ENCODE peak calls at places on chromosomes 6 and 20, in seven cellular contexts. I is neuronal stem cell, P is cardiac muscle cell, O is GM23338, N is sigmoid colon, U is uterus, E is lower lobe of right lung. R is an unnamed sample.

GRCh38 chr6:169669147-169669546 is 32.7 kb downstream of the WDR27 start:
- DNase-seq in I (no peak), P (no peak), O (no peak), N (no peak), U (no peak), E (peak; percentile 40), R (no peak)

GRCh38 chr20:38620501-38620900 is 18.9 kb downstream of the ARHGAP40 start:
- DNase-seq in I (no peak), P (no peak), O (no peak), N (no peak), U (no peak), E (no peak), R (no peak)

GRCh38 chr20:31569163-31570020 is 35.7 kb upstream of the ID1 start:
- DNase-seq in I (no peak), P (peak; percentile 62), O (peak; percentile 84), N (peak; percentile 70), U (peak; percentile 59), E (peak; percentile 63), R (no peak)

GRCh38 chr6:137494967-137495595 is 887 bp upstream of the OLIG3 start:
- DNase-seq in I (no peak), P (no peak), O (peak; percentile 53), N (no peak), U (no peak), E (no peak), R (no peak)

GRCh38 chr20:9363673-9364072 is 150.7 kb upstream of the LAMP5 start:
- DNase-seq in I (no peak), P (no peak), O (no peak), N (no peak), U (no peak), E (no peak), R (no peak)

GRCh38 chr6:38845931-38846330 is 130.8 kb downstream of the DNAH8 start:
- DNase-seq in I (peak; percentile 57), P (no peak), O (no peak), N (no peak), U (no peak), E (no peak), R (no peak)

GRCh38 chr6:148885154-148885870 is 138.5 kb downstream of the UST start:
- DNase-seq in I (no peak), P (no peak), O (no peak), N (no peak), U (no peak), E (no peak), R (no peak)

GRCh38 chr6:105109955-105110650 is 69.7 kb downstream of the POPDC3 start:
- DNase-seq in I (no peak), P (no peak), O (no peak), N (no peak), U (no peak), E (no peak), R (no peak)

DNA sequence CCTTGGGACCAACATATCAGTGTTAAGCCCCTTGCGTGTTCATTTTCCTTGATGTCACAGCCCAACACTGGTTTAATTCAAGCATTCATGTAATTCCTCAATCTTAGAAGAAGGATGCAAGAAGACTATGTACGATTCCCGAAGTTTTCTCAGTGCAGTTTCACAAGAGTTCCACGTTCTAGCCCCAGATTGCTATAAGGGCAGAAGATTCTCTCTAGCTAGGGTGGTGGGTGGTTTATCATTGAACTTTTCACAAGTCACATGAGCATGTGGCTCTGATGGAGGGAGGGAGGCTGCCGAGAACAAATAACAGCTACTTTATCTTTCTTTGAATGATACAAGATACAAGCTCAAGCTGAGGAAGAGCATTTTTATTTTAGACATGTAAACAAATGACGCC is 71.9 kb upstream of the NHSL1 start:
- DNase-seq in I (no peak), P (no peak), O (no peak), N (no peak), U (no peak), E (no peak), R (no peak)
- H3K4me3 ChIP-seq in I (peak overlapping the region; percentile 66), P (peak overlapping the region; percentile 27), O (peak overlapping the region; percentile 57), N (peak overlapping the region; percentile 46), U (peak overlapping the region; percentile 31), E (peak overlapping the region; percentile 44), R (peak overlapping the region; percentile 48)

GRCh38 chr6:160309718-160310117 is 38.5 kb upstream of the SLC22A3 start:
- DNase-seq in I (no peak), P (no peak), O (no peak), N (no peak), U (no peak), E (no peak), R (no peak)
- H3K4me1 ChIP-seq in I (no peaks in the 10 kb centered on the region), P (no peaks in the 10 kb centered on the region), O (no peaks in the 10 kb centered on the region), N (peaks cover 8% of the 10 kb centered on the region), U (no peaks in the 10 kb centered on the region), E (no peaks in the 10 kb centered on the region), R (no peaks in the 10 kb centered on the region)

GRCh38 chr6:155187994-155188706 is 75.7 kb upstream of the CLDN20 start:
- DNase-seq in I (no peak), P (no peak), O (no peak), N (peak; percentile 71), U (no peak), E (no peak), R (no peak)
- H3K4me3 ChIP-seq in I (no peak overlapping the region), P (no peak overlapping the region), O (no peak overlapping the region), N (no peak overlapping the region), U (no peak overlapping the region), E (no peak overlapping the region), R (no peak overlapping the region)

GRCh38 chr6:37141291-37142046 is 28.5 kb upstream of the PIM1 start:
- DNase-seq in I (peak; percentile 75), P (peak; percentile 38), O (peak; percentile 97), N (peak; percentile 77), U (peak; percentile 74), E (no peak), R (no peak)
- H3K4me1 ChIP-seq in I (peaks cover 22% of the 10 kb centered on the region), P (peaks cover 38% of the 10 kb centered on the region), O (peaks cover 47% of the 10 kb centered on the region), N (peaks cover 39% of the 10 kb centered on the region), U (no peaks in the 10 kb centered on the region), E (peaks cover 17% of the 10 kb centered on the region), R (peaks cover 13% of the 10 kb centered on the region)

GRCh38 chr6:28541996-28542395 is 16.3 kb downstream of the GPX5 start:
- DNase-seq in I (no peak), P (no peak), O (no peak), N (no peak), U (no peak), E (no peak), R (no peak)
- H3K4me3 ChIP-seq in I (no peak overlapping the region), P (peak overlapping the region; percentile 34), O (peak overlapping the region; percentile 75), N (no peak overlapping the region), U (peak overlapping the region; percentile 24), E (peak overlapping the region; percentile 43), R (no peak overlapping the region)

GRCh38 chr20:50810063-50810462 is 15.2 kb downstream of the BCAS4 start:
- DNase-seq in I (no peak), P (no peak), O (no peak), N (no peak), U (no peak), E (no peak), R (no peak)
- H3K4me1 ChIP-seq in I (no peaks in the 10 kb centered on the region), P (no peaks in the 10 kb centered on the region), O (peaks cover 2% of the 10 kb centered on the region), N (no peaks in the 10 kb centered on the region), U (no peaks in the 10 kb centered on the region), E (peaks cover under 1% of the 10 kb centered on the region), R (no peaks in the 10 kb centered on the region)

R was measured in suprapubic skin.